ENCODE peak calls at places on chromosomes 12 and 14, in nine cellular contexts. C, N, O, Q, G, B, D, A and Y are unnamed samples.

GRCh38 chr14:22977684-22978486 is 4.5 kb downstream of the AJUBA start:
- DNase-seq in B (no peak), G (peak; percentile 55), A (peak; percentile 57), C (peak; percentile 97), D (peak; percentile 62), Q (peak; percentile 84), O (peak; percentile 73), N (peak; percentile 54), Y (peak; percentile 82)

GRCh38 chr12:40697566-40698257 is 5.5 kb downstream of the CNTN1 start:
- DNase-seq in G (peak; percentile 15), O (no peak), C (no peak), D (peak; percentile 99), N (no peak), B (no peak), Q (no peak), A (no peak), Y (no peak)

GRCh38 chr14:23299986-23300686 is 2.5 kb downstream of the PPP1R3E start:
- DNase-seq in N (no peak), A (no peak), B (no peak), D (no peak), G (no peak), Q (no peak), C (no peak), O (no peak), Y (no peak)

GRCh38 chr12:58540480-58541299 is 379.6 kb downstream of the LRIG3 start:
- DNase-seq in N (peak; percentile 54), A (peak; percentile 91), O (peak; percentile 91), B (peak; percentile 0), Q (peak; percentile 89), C (peak; percentile 92), D (peak; percentile 75), G (peak; percentile 89), Y (peak; percentile 82)

GRCh38 chr12:88924162-88924561 is 343.9 kb upstream of the KITLG start:
- DNase-seq in C (no peak), B (no peak), G (no peak), N (no peak), D (no peak), A (no peak), O (peak; percentile 13), Q (no peak), Y (no peak)

GRCh38 chr12:29429999-29430698 is 49.2 kb upstream of the ERGIC2 start:
- DNase-seq in G (no peak), A (no peak), D (peak; percentile 89), N (no peak), O (no peak), Q (no peak), B (no peak), C (peak; percentile 52), Y (no peak)

GRCh38 chr12:6461401-6462233 is 8.9 kb downstream of the VAMP1 start:
- DNase-seq in C (no peak), D (peak; percentile 63), N (no peak), G (no peak), O (no peak), Q (no peak), B (peak; percentile 81), A (no peak), Y (no peak)

GRCh38 chr12:6603095-6603567 is 4.0 kb downstream of the CHD4 start:
- DNase-seq in D (no peak), A (peak; percentile 20), O (peak; percentile 38), G (peak; percentile 42), B (no peak), C (peak; percentile 46), Q (no peak), N (peak; percentile 66), Y (peak; percentile 84)

GRCh38 chr14:73241481-73242165 is 4.3 kb downstream of the PAPLN start:
- DNase-seq in G (no peak), O (no peak), Q (no peak), C (no peak), A (no peak), B (no peak), N (no peak), D (peak; percentile 53), Y (no peak)

GRCh38 chr12:72330291-72330690 is 58.1 kb downstream of the TRHDE start:
- DNase-seq in G (peak; percentile 0), Q (peak; percentile 71), B (no peak), N (no peak), D (no peak), A (peak; percentile 45), O (no peak), C (peak; percentile 70), Y (no peak)

DNA sequence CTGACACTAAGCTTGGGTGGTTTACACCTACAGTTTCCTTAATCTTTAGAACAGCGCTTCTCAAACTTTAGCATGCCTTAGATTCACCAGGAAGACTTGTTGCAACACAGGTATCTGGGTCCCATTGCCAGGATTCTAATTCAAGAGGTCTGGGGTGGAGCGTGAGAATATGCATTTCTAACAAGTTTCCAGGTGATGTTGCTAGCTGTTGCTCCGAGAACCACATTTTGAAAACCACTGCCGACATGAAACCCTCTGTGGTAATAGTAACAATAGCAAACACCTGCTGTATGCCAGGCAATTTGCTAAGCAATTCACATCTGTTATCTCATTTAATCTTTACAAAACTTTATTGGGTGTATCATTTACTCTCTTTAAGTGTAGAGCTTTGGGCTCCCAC is 58.6 kb downstream of the TRHDE start:
- DNase-seq in C (no peak), B (no peak), G (no peak), O (no peak), Q (no peak), N (no peak), D (no peak), A (no peak), Y (no peak)
- H3K4me3 ChIP-seq in C (no peak overlapping the region), B (no peak overlapping the region), G (no peak overlapping the region), O (no peak overlapping the region), Q (peak overlapping the region; percentile 15), N (no peak overlapping the region), D (no peak overlapping the region), A (no peak overlapping the region), Y (no peak overlapping the region)

GRCh38 chr14:37642125-37642524 is 46.7 kb downstream of the TTC6 start:
- DNase-seq in N (no peak), A (no peak), G (no peak), Q (no peak), C (no peak), D (no peak), B (no peak), O (no peak), Y (no peak)
- TF ChIP-seq CTCF in N (no peak), A (no peak), G (no peak), Q (no peak), C (no peak), D (no peak), B (no peak), O (no peak), Y (no peak)

DNA sequence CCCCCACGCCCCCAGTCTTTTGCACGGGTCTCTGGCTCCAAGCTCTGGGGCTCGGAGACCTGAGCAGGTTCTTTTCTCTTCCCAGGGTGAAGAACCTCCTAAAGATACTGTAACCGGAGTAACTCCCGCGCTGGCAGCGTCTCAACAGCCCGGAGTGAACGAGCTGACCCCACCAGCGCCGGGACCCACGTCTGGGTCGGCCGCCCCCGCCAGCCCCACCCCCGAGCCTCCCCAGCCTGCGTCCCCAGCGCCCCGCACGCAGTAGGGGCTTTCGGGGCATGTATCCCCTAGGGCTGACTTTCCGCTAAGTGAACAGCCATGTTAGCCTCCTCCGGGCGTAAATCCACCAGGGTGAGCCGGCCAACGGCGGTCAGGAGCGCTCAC is 834 bp downstream of the SLC35F4 start:
- DNase-seq in N (no peak), G (no peak), Q (no peak), B (no peak), C (no peak), A (no peak), D (no peak), O (no peak), Y (no peak)
- H3K4me3 ChIP-seq in N (peak overlapping the region; percentile 39), G (peak overlapping the region; percentile 14), Q (no peak overlapping the region), B (no peak overlapping the region), C (peak overlapping the region; percentile 79), A (no peak overlapping the region), D (no peak overlapping the region), O (no peak overlapping the region), Y (peak overlapping the region; percentile 60)

DNA sequence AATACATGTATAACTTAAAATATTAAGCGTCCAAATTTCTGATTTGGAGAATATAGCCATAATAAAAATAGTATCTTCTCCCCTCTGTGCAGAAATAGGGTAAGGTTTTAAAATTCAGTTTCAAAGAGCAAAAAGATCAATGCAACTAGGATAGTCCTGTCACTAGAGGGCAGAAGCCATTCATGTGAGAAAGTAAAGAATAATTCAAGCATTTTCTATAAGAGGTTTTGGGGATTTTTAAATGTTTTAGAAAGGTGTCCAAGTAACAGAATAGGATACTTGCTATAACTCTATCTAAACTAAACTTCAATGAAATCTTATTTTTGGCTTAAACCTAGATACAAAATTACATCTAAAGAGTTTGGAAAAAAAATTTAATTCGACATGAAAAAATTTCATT is 50.3 kb downstream of the ADAMTS20 start:
- DNase-seq in A (peak; percentile 48), G (peak; percentile 48), B (no peak), O (peak; percentile 54), N (no peak), D (peak; percentile 21), C (peak; percentile 27), Q (peak; percentile 4), Y (no peak)
- TF ChIP-seq CTCF in A (peak; percentile 65), G (peak; percentile 63), B (peak; percentile 28), O (peak; percentile 42), N (no peak), D (peak; percentile 30), C (peak; percentile 71), Q (peak; percentile 53), Y (no peak)

GRCh38 chr12:120925740-120926563 is 21.8 kb upstream of the SPPL3 start:
- DNase-seq in B (no peak), N (no peak), C (no peak), O (no peak), A (no peak), Q (no peak), G (no peak), D (peak; percentile 97), Y (no peak)

GRCh38 chr12:120932058-120932457 is 27.9 kb upstream of the SPPL3 start:
- DNase-seq in N (no peak), Q (no peak), D (no peak), G (no peak), B (no peak), A (no peak), C (no peak), O (no peak), Y (no peak)

GRCh38 chr12:120932956-120933526 is 28.9 kb upstream of the SPPL3 start:
- DNase-seq in A (no peak), G (no peak), B (no peak), D (no peak), Q (no peak), C (no peak), O (no peak), N (no peak), Y (no peak)

GRCh38 chr12:120930032-120930431 is 25.9 kb upstream of the SPPL3 start:
- DNase-seq in G (no peak), C (no peak), O (no peak), D (no peak), N (no peak), A (no peak), Q (no peak), B (no peak), Y (no peak)

GRCh38 chr12:120928864-120929652 is 24.9 kb upstream of the SPPL3 start:
- DNase-seq in O (no peak), C (peak; percentile 46), Q (no peak), N (no peak), B (no peak), A (no peak), D (peak; percentile 91), G (no peak), Y (no peak)
- H3K4me3 ChIP-seq in O (no peak overlapping the region), C (no peak overlapping the region), Q (no peak overlapping the region), N (no peak overlapping the region), B (no peak overlapping the region), A (no peak overlapping the region), D (no peak overlapping the region), G (no peak overlapping the region), Y (no peak overlapping the region)

GRCh38 chr14:75150150-75150549 is 23.3 kb upstream of the NEK9 start:
- DNase-seq in B (no peak), C (no peak), N (no peak), G (peak; percentile 78), Q (no peak), O (peak; percentile 56), D (peak; percentile 57), A (no peak), Y (no peak)
- TF ChIP-seq CTCF in B (no peak), C (no peak), N (no peak), G (no peak), Q (no peak), O (no peak), D (no peak), A (no peak), Y (no peak)